ENCODE peak calls at places on chromosomes 13 and 19, in ten cellular contexts. B is hepatic stellate cell; S is cerebellar nuclear complex; T is dorsolateral prefrontal cortex; P is right cardiac atrium; C is memory B cell; E is mucosa of descending colon; V is CD4-positive, alpha-beta T cell; M is tibial nerve; W is DMS 273 treated with DMSO at 0.1 percent for 48 hours. D is an unnamed sample.

GRCh38 chr19:36772341-36773222 is at the start of gene ZNF850:
- DNase-seq in E (peak), M (peak), C (peak), V (peak), S (peak), W (peak), B (peak), P (peak), T (peak), D (peak)

GRCh38 chr19:10544242-10544752 is 593 bp downstream of the ATG4D start:
- DNase-seq in T (no peak), V (no peak), B (no peak), W (no peak), M (no peak), C (no peak), S (no peak), P (peak), E (peak), D (peak)

GRCh38 chr13:49357694-49358093 is 86.2 kb downstream of the CAB39L start:
- DNase-seq in B (peak), S (no peak), M (no peak), V (no peak), C (no peak), P (no peak), E (no peak), T (no peak), W (no peak), D (no peak)

GRCh38 chr19:51320258-51320657 is 8.8 kb downstream of the IGLON5 start:
- DNase-seq in S (no peak), C (no peak), B (no peak), P (no peak), W (no peak), V (no peak), E (no peak), T (no peak), M (no peak), D (no peak)

GRCh38 chr13:51803422-51804294 is at the start of gene DHRS12:
- DNase-seq in P (peak), T (peak), C (peak), M (peak), B (peak), S (peak), W (peak), E (peak), V (peak), D (peak)

GRCh38 chr19:5738423-5738822 is 18.0 kb downstream of the CATSPERD start:
- DNase-seq in C (no peak), B (no peak), P (no peak), W (no peak), V (no peak), S (no peak), E (no peak), M (no peak), T (no peak), D (no peak)

GRCh38 chr19:10510301-10510802 is 6.9 kb downstream of the S1PR5 start:
- DNase-seq in E (peak), P (no peak), S (no peak), B (no peak), M (no peak), W (no peak), V (peak), T (no peak), C (peak), D (peak)

GRCh38 chr13:36432106-36432544 is at the start of gene CCNA1:
- DNase-seq in S (no peak), T (peak), E (no peak), V (no peak), C (no peak), M (no peak), B (no peak), W (no peak), P (peak), D (no peak)

GRCh38 chr13:102039264-102039663 is 362.6 kb downstream of the FGF14 start:
- DNase-seq in S (no peak), P (no peak), E (no peak), C (no peak), M (no peak), W (no peak), V (no peak), T (no peak), B (no peak), D (no peak)

GRCh38 chr13:27170521-27171243 is 929 bp downstream of the USP12 start:
- DNase-seq in S (no peak), T (peak), C (peak), P (peak), W (no peak), B (peak), E (peak), M (peak), V (peak), D (peak)

GRCh38 chr19:33500991-33501390 is 20.6 kb downstream of the PEPD start:
- DNase-seq in E (no peak), T (no peak), B (no peak), S (no peak), V (no peak), C (no peak), W (no peak), M (no peak), P (no peak), D (no peak)

GRCh38 chr13:24223341-24224231 is 63.1 kb downstream of the SPATA13 start:
- DNase-seq in B (no peak), C (no peak), M (no peak), E (no peak), V (no peak), T (no peak), P (no peak), S (no peak), W (no peak), D (no peak)

GRCh38 chr19:43950834-43951626 is at the start of gene ZNF221:
- DNase-seq in T (peak), E (peak), M (peak), V (peak), B (peak), W (peak), P (peak), C (peak), S (peak), D (peak)

GRCh38 chr19:58381460-58382220 is 810 bp upstream of the ZNF837 start:
- DNase-seq in E (peak), P (peak), B (no peak), V (no peak), W (no peak), M (no peak), C (no peak), S (no peak), T (no peak), D (no peak)

GRCh38 chr19:8655340-8655709 is 24.9 kb downstream of the NFILZ start:
- DNase-seq in W (no peak), P (no peak), C (peak), T (no peak), E (no peak), B (no peak), S (no peak), M (no peak), V (peak), D (no peak)

GRCh38 chr19:8392017-8392591 is 1.9 kb downstream of the RAB11B start:
- DNase-seq in B (no peak), T (no peak), S (no peak), P (no peak), C (no peak), V (no peak), E (no peak), W (no peak), M (no peak), D (no peak)

GRCh38 chr13:107585466-107585865 is 629.9 kb downstream of the LIG4 start:
- DNase-seq in V (no peak), C (no peak), W (no peak), E (no peak), B (no peak), M (no peak), P (no peak), T (no peak), S (peak), D (no peak)

GRCh38 chr13:31987535-31988170 is 43.9 kb upstream of the FRY start:
- DNase-seq in S (no peak), M (no peak), T (no peak), E (no peak), W (no peak), V (no peak), P (no peak), C (no peak), B (no peak), D (no peak)

GRCh38 chr13:49652691-49653305 is 24.5 kb downstream of the ARL11 start:
- DNase-seq in S (no peak), W (peak), V (no peak), C (peak), P (no peak), B (peak), T (no peak), E (peak), M (peak), D (peak)

GRCh38 chr19:46428278-46429141 is at the start of gene PNMA8C:
- DNase-seq in W (no peak), E (peak), C (no peak), B (peak), P (peak), M (no peak), T (peak), V (no peak), S (peak), D (peak)